ENCODE peak calls at places on chromosomes 11 and 22, in six cellular contexts. L, B, J, M, R and Y are unnamed samples.

GRCh38 chr11:30477061-30477460 is 109.1 kb downstream of the MPPED2 start:
- DNase-seq in L (no peak), B (no peak), J (no peak), M (no peak), R (no peak), Y (no peak)

GRCh38 chr11:46356911-46357482 is 9.7 kb downstream of the DGKZ start:
- DNase-seq in L (no peak), B (no peak), J (no peak), M (no peak), R (no peak), Y (no peak)

GRCh38 chr11:130029137-130029536 is 26.5 kb upstream of the PRDM10 start:
- DNase-seq in L (no peak), B (no peak), J (no peak), M (no peak), R (no peak), Y (no peak)

GRCh38 chr11:20161230-20161918 is 1.1 kb upstream of the DBX1 start:
- DNase-seq in L (no peak), B (no peak), J (no peak), M (peak), R (no peak), Y (no peak)

GRCh38 chr11:94602430-94603372 is 35.5 kb downstream of the PIWIL4 start:
- DNase-seq in L (no peak), B (no peak), J (peak), M (peak), R (peak), Y (peak)

GRCh38 chr11:43830928-43831440 is 49.6 kb upstream of the ALKBH3 start:
- DNase-seq in L (no peak), B (no peak), J (peak), M (no peak), R (no peak), Y (no peak)

GRCh38 chr11:3686751-3687150 is 15.6 kb upstream of the CHRNA10 start:
- DNase-seq in L (no peak), B (no peak), J (no peak), M (no peak), R (no peak), Y (no peak)

GRCh38 chr22:24437820-24438328 is 10.5 kb downstream of the ADORA2A start:
- DNase-seq in L (no peak), B (no peak), J (no peak), M (peak), R (peak), Y (peak)

GRCh38 chr22:19713650-19714319 is 518 bp upstream of the SEPTIN5 start:
- DNase-seq in L (no peak), B (no peak), J (no peak), M (no peak), R (no peak), Y (no peak)

GRCh38 chr11:130789241-130789640 is 127.0 kb downstream of the SNX19 start:
- DNase-seq in L (no peak), B (no peak), J (no peak), M (no peak), R (no peak), Y (no peak)

GRCh38 chr22:49867303-49868250 is 13.9 kb downstream of the ZBED4 start:
- DNase-seq in L (no peak), B (no peak), J (no peak), M (no peak), R (no peak), Y (no peak)

GRCh38 chr22:37284807-37285355 is 2.6 kb downstream of the CYTH4 start:
- DNase-seq in L (no peak), B (peak), J (no peak), M (peak), R (no peak), Y (peak)

GRCh38 chr11:74453373-74453975 is 13.9 kb downstream of the KCNE3 start:
- DNase-seq in L (peak), B (peak), J (peak), M (peak), R (peak), Y (peak)

DNA sequence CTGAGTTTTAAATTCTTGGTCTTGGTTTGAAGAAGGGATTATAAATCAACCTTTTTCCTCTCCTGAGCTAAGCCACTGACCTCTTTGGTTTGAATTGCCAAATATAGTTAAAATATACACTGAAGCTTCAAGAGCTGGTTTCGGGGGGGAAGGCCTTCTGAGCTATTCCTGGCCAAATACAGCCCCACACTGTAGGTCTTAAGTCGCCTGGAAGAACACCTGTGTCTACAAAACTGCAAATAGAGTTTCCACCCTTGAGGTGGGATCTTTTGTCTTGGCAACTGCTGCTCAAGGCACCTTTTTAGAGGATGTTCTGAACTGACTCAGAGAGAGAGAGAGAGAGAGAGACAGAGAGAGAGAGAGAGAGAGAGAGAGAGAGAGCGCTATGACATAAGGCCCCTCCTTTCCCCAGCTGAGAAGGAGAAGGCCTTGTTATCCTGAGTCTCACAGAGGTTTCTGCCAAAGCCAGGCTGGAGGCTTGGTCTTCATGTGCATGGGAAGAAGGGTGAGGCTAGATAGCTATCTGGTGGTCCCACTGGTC is 5.5 kb downstream of the ADM start:
- DNase-seq in L (no peak), B (no peak), J (no peak), M (no peak), R (no peak), Y (peak)
- TF ChIP-seq CTCF in L (no peak), B (no peak), J (no peak), M (no peak), R (no peak), Y (no peak)

GRCh38 chr11:819129-819931 is 616 bp downstream of the PNPLA2 start:
- DNase-seq in L (peak), B (peak), J (peak), M (peak), R (peak), Y (peak)
- TF ChIP-seq CTCF in L (peak), B (no peak), J (peak), M (no peak), R (peak), Y (no peak)

GRCh38 chr11:86265194-86265593 is 20.6 kb downstream of the EED start:
- DNase-seq in L (no peak), B (no peak), J (no peak), M (no peak), R (no peak), Y (no peak)

GRCh38 chr11:86262387-86262786 is 17.8 kb downstream of the EED start:
- DNase-seq in L (no peak), B (no peak), J (no peak), M (no peak), R (no peak), Y (no peak)

GRCh38 chr11:86257446-86257845 is 12.9 kb downstream of the EED start:
- DNase-seq in L (no peak), B (no peak), J (no peak), M (no peak), R (no peak), Y (no peak)

GRCh38 chr11:86264649-86265048 is 20.1 kb downstream of the EED start:
- DNase-seq in L (no peak), B (no peak), J (no peak), M (no peak), R (no peak), Y (no peak)

DNA sequence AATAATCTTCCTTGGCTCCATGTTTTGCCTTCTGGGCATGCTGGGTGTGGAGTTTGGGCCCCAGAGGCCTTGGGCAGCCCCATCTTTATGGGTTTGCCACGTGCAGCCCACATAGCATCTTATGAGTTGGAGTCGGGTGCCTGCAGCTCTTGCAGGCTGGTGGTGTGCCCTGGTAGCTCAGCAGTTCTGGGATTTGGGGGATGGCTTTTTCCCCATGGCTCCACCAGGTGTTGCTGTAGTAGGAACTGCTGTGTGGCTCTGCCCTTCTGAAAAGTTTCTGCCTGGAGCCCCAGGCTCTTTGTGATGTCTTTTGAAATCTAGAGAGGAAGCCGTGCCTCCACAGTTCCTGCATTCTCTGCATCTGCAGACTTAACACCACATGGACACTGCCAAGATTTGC is 16.8 kb downstream of the EED start:
- DNase-seq in L (no peak), B (no peak), J (no peak), M (no peak), R (no peak), Y (no peak)
- TF ChIP-seq CTCF in L (no peak), B (no peak), J (no peak), M (no peak), R (no peak), Y (no peak)

GRCh38 chr11:70478194-70478890 is 80.0 kb downstream of the CTTN start:
- DNase-seq in L (no peak), B (no peak), J (no peak), M (no peak), R (no peak), Y (no peak)
- TF ChIP-seq CTCF in L (no peak), B (no peak), J (no peak), M (no peak), R (no peak), Y (no peak)

GRCh38 chr11:76415073-76415472 is 29.7 kb upstream of the EMSY start:
- DNase-seq in L (no peak), B (no peak), J (no peak), M (no peak), R (no peak), Y (no peak)

GRCh38 chr11:76424891-76425290 is 19.9 kb upstream of the EMSY start:
- DNase-seq in L (no peak), B (no peak), J (no peak), M (no peak), R (no peak), Y (no peak)

GRCh38 chr11:76424379-76424778 is 20.4 kb upstream of the EMSY start:
- DNase-seq in L (no peak), B (no peak), J (no peak), M (peak), R (no peak), Y (peak)

DNA sequence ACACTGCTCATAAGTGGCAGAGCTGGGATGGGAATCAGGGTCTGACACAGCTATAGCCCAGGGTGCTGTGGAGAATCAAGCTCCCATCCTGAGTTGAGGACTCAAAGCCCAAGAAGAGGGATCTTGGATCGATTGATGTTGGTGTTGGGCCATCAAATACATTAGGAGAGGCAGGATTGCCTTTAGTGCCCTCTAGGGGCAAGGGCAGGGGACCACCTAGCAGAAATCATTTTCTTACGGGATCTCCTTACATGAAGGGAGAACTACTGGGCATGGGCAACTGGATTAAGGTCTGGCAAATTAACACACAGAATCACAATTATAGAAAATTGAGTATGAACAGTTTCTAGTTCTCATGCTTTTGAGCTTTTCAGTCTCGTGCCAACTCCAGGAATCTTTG is 24.9 kb upstream of the EMSY start:
- DNase-seq in L (no peak), B (no peak), J (no peak), M (no peak), R (no peak), Y (peak)
- TF ChIP-seq CTCF in L (no peak), B (peak), J (no peak), M (peak), R (no peak), Y (peak)

DNA sequence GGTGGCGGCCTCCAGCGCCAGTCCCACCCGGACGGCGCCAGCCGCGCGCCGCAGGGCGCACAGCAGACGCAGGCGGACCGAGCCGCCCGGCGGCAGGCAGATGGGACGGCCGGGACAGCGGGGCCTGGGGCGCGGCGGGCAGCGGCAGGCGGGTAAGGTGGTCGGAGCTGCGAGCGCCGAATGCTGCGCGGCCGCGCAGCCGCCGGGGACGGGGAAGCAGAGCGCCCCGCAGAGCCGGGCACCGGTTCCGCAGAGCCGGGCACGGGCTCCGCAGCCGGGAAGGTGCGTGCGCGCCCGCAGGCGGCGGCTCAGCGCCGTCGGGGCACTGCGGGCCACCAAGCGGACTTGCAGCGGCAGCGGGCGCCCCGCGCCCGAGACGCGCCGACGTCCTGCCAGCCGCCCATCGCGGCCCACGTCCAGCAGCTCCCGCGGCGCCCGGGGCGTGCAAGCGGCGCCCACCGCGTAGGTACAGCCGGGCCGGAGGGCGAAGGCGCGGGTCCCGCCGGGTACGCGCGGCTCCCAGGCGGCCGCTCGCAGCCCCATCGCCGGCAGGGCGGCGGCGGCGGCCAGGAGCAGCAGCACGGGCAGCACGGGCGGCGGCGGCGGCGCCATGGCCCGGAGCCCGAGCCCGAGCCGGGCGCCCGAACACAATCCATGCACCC is 730 bp downstream of the CELSR1 start:
- DNase-seq in L (no peak), B (no peak), J (no peak), M (no peak), R (no peak), Y (peak)
- TF ChIP-seq CTCF in L (no peak), B (no peak), J (no peak), M (no peak), R (no peak), Y (no peak)

DNA sequence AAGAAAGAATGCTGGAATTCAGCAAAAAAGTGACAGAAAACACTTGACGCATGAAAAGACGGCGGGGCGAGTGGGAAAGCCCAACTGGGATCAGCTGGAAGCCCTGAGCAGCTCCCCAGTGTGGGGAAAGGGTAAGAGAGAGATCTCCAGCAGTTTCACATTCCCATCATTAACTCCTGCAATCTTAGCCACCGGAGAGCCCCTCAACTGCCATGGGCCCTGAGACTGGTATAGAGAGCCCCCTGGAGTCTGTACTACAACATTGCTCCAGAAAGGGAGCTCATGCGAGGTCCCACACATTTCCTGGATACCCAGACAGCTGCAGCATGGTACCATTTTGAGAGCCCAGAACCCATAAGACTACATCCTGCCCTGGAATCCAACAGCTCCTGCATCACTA is 31.1 kb downstream of the MRGPRX4 start:
- DNase-seq in L (no peak), B (no peak), J (no peak), M (peak), R (no peak), Y (peak)
- TF ChIP-seq CTCF in L (peak), B (peak), J (no peak), M (peak), R (no peak), Y (peak)

GRCh38 chr11:120210651-120211521 is at the start of gene OAF:
- DNase-seq in L (peak), B (peak), J (peak), M (peak), R (no peak), Y (peak)
- TF ChIP-seq CTCF in L (peak), B (no peak), J (no peak), M (peak), R (peak), Y (peak)

GRCh38 chr11:127126956-127127355 is 126.4 kb upstream of the KIRREL3 start:
- DNase-seq in L (no peak), B (no peak), J (no peak), M (no peak), R (no peak), Y (no peak)
- TF ChIP-seq CTCF in L (no peak), B (no peak), J (no peak), M (no peak), R (no peak), Y (no peak)